ENCODE peak calls at places on chromosomes 16 and 17, in ten cellular contexts. X is RWPE2; A is T-cell; L is GM19239; R is stimulated activated naive CD4-positive, alpha-beta T cell; I is smooth muscle cell of the brain vasculature; Q is KG1; O is lung microvascular endothelial cell; B is EL; C is caudate nucleus. D is an unnamed sample.

GRCh38 chr17:82028246-82028645 is 3.2 kb upstream of the RAC3 start:
- DNase-seq in B (no peak), I (no peak), O (no peak), C (no peak), X (no peak), Q (no peak), R (no peak), A (no peak), L (no peak), D (no peak)

GRCh38 chr16:14172200-14172805 is 101.2 kb downstream of the MRTFB start:
- DNase-seq in R (no peak), O (peak), A (no peak), X (no peak), Q (no peak), B (peak), L (no peak), C (no peak), I (no peak), D (no peak)

GRCh38 chr17:35438433-35438832 is 6.1 kb upstream of the SLFN12 start:
- DNase-seq in A (no peak), Q (no peak), B (no peak), I (no peak), O (no peak), X (no peak), C (no peak), R (no peak), L (no peak), D (no peak)

GRCh38 chr17:68600881-68601564 is at the start of gene FAM20A:
- DNase-seq in I (no peak), Q (no peak), L (no peak), B (no peak), R (no peak), C (no peak), O (no peak), A (no peak), X (no peak), D (no peak)

GRCh38 chr17:80036715-80037477 is 454 bp downstream of the CCDC40 start:
- DNase-seq in C (peak), I (no peak), A (no peak), B (peak), O (peak), R (peak), X (no peak), L (no peak), Q (peak), D (no peak)

GRCh38 chr16:85616608-85617311 is 3.6 kb downstream of the GSE1 start:
- DNase-seq in Q (peak), L (peak), B (no peak), C (no peak), R (no peak), A (no peak), O (no peak), I (no peak), X (no peak), D (peak)

GRCh38 chr16:56041556-56042140 is 149.6 kb upstream of the GNAO1 start:
- DNase-seq in C (peak), B (peak), I (no peak), A (peak), R (no peak), L (no peak), Q (no peak), O (no peak), X (no peak), D (no peak)

GRCh38 chr17:61253937-61254677 is 145.5 kb upstream of the TBX2 start:
- DNase-seq in R (no peak), B (no peak), L (no peak), I (no peak), O (no peak), X (no peak), C (no peak), Q (no peak), A (no peak), D (no peak)

GRCh38 chr16:68700120-68700519 is 37.0 kb upstream of the CDH1 start:
- DNase-seq in B (peak), A (no peak), O (peak), L (no peak), R (no peak), I (no peak), C (no peak), X (no peak), Q (no peak), D (no peak)

GRCh38 chr16:10867199-10867598 is 9.8 kb upstream of the CIITA start:
- DNase-seq in C (no peak), X (no peak), O (no peak), R (no peak), I (no peak), L (no peak), A (no peak), Q (no peak), B (no peak), D (no peak)

GRCh38 chr17:42760652-42761581 is at the start of gene RAMP2:
- DNase-seq in B (peak), I (no peak), O (peak), A (no peak), L (no peak), Q (no peak), R (no peak), C (no peak), X (no peak), D (no peak)

GRCh38 chr17:9209347-9209746 is 188.0 kb downstream of the NTN1 start:
- DNase-seq in X (peak), C (no peak), I (no peak), A (no peak), O (no peak), Q (no peak), L (no peak), R (no peak), B (no peak), D (no peak)

GRCh38 chr16:89581045-89581695 is 5.6 kb downstream of the CPNE7 start:
- DNase-seq in R (no peak), Q (no peak), X (peak), I (peak), A (no peak), O (peak), L (no peak), C (no peak), B (peak), D (no peak)

GRCh38 chr17:72421128-72422092 is 300.6 kb downstream of the SOX9 start:
- DNase-seq in O (peak), A (no peak), L (peak), Q (peak), C (peak), B (peak), X (peak), R (no peak), I (peak), D (peak)

GRCh38 chr16:7614022-7614795 is 281.6 kb downstream of the RBFOX1 start:
- DNase-seq in A (no peak), Q (no peak), R (no peak), I (no peak), C (no peak), L (no peak), O (no peak), X (no peak), B (no peak), D (no peak)

GRCh38 chr16:15502041-15502725 is 67.8 kb downstream of the BMERB1 start:
- DNase-seq in A (no peak), Q (no peak), I (peak), R (no peak), L (no peak), O (peak), X (no peak), C (peak), B (peak), D (no peak)

GRCh38 chr17:65261682-65262636 is 124.8 kb downstream of the RGS9 start:
- DNase-seq in B (peak), X (no peak), A (no peak), C (no peak), L (no peak), R (no peak), I (no peak), Q (no peak), O (peak), D (no peak)

GRCh38 chr16:73743665-73744496 is 552.7 kb upstream of the PSMD7 start:
- DNase-seq in L (no peak), A (no peak), R (no peak), Q (no peak), I (no peak), C (no peak), B (no peak), X (no peak), O (no peak), D (no peak)

GRCh38 chr17:75681289-75681688 is 14.2 kb downstream of the SAP30BP start:
- DNase-seq in X (no peak), R (no peak), I (no peak), Q (no peak), C (no peak), A (no peak), B (peak), L (no peak), O (peak), D (no peak)

GRCh38 chr17:8012045-8012580 is 9.7 kb downstream of the GUCY2D start:
- DNase-seq in X (no peak), Q (no peak), O (no peak), A (no peak), C (no peak), I (no peak), L (no peak), B (no peak), R (no peak), D (no peak)

GRCh38 chr17:41632482-41633105 is 8.2 kb upstream of the KRT17 start:
- DNase-seq in X (no peak), Q (no peak), O (no peak), R (no peak), L (no peak), B (no peak), A (no peak), C (no peak), I (no peak), D (no peak)

GRCh38 chr16:77869997-77870813 is 81.8 kb downstream of the VAT1L start:
- DNase-seq in C (no peak), X (no peak), L (no peak), I (no peak), A (no peak), B (no peak), Q (no peak), R (no peak), O (peak), D (no peak)

GRCh38 chr16:11869657-11870228 is 18.4 kb upstream of the RSL1D1 start:
- DNase-seq in I (no peak), C (no peak), O (no peak), X (no peak), R (no peak), B (no peak), A (no peak), L (no peak), Q (no peak), D (no peak)

GRCh38 chr17:40553694-40554534 is 11.4 kb downstream of the CCR7 start:
- DNase-seq in O (peak), L (no peak), X (peak), A (peak), B (peak), Q (no peak), I (no peak), C (peak), R (no peak), D (no peak)

D was measured in GM12892.